ENCODE peak calls at places on chromosomes 1 and 21, in five cellular contexts. One of them, this sample, is unnamed.

GRCh38 chr1:29487291-29487690 is 251.0 kb downstream of the PTPRU start:
- DNase-seq in neural crest cell: no peak
- DNase-seq in activated B cell treated with CpG ODN at 0.5 μM for 24 hours: no peak
- DNase-seq in cardiac muscle cell: no peak
- DNase-seq in upper lobe of right lung: no peak
- DNase-seq in this sample: no peak

GRCh38 chr1:15455522-15455921 is 1.0 kb upstream of the CELA2A start:
- DNase-seq in cardiac muscle cell: peak; percentile 60
- DNase-seq in neural crest cell: no peak
- DNase-seq in upper lobe of right lung: no peak
- DNase-seq in activated B cell treated with CpG ODN at 0.5 μM for 24 hours: no peak
- DNase-seq in this sample: peak; percentile 16

GRCh38 chr1:245154429-245155185 is at the start of gene KIF26B:
- DNase-seq in neural crest cell: peak; percentile 46
- DNase-seq in upper lobe of right lung: peak; percentile 73
- DNase-seq in cardiac muscle cell: peak; percentile 77
- DNase-seq in activated B cell treated with CpG ODN at 0.5 μM for 24 hours: peak; percentile 31
- DNase-seq in this sample: peak; percentile 71

GRCh38 chr21:44094832-44095231 is 12.4 kb upstream of the PWP2 start:
- DNase-seq in upper lobe of right lung: no peak
- DNase-seq in neural crest cell: no peak
- DNase-seq in activated B cell treated with CpG ODN at 0.5 μM for 24 hours: no peak
- DNase-seq in cardiac muscle cell: no peak
- DNase-seq in this sample: no peak

GRCh38 chr1:94102126-94102525 is 18.8 kb downstream of the ABCA4 start:
- DNase-seq in upper lobe of right lung: no peak
- DNase-seq in activated B cell treated with CpG ODN at 0.5 μM for 24 hours: no peak
- DNase-seq in neural crest cell: no peak
- DNase-seq in cardiac muscle cell: no peak
- DNase-seq in this sample: no peak

GRCh38 chr21:45104560-45104959 is 30.2 kb downstream of the ADARB1 start:
- DNase-seq in neural crest cell: no peak
- DNase-seq in cardiac muscle cell: peak; percentile 32
- DNase-seq in activated B cell treated with CpG ODN at 0.5 μM for 24 hours: peak; percentile 41
- DNase-seq in upper lobe of right lung: no peak
- DNase-seq in this sample: no peak

GRCh38 chr1:14421295-14421976 is 177.0 kb upstream of the KAZN start:
- DNase-seq in neural crest cell: no peak
- DNase-seq in upper lobe of right lung: no peak
- DNase-seq in cardiac muscle cell: no peak
- DNase-seq in activated B cell treated with CpG ODN at 0.5 μM for 24 hours: no peak
- DNase-seq in this sample: no peak

GRCh38 chr1:14102180-14102579 is 402.2 kb downstream of the PRDM2 start:
- DNase-seq in upper lobe of right lung: no peak
- DNase-seq in activated B cell treated with CpG ODN at 0.5 μM for 24 hours: no peak
- DNase-seq in neural crest cell: no peak
- DNase-seq in cardiac muscle cell: no peak
- DNase-seq in this sample: no peak

GRCh38 chr1:2347907-2348306 is 43.4 kb downstream of the MORN1 start:
- DNase-seq in neural crest cell: no peak
- DNase-seq in cardiac muscle cell: no peak
- DNase-seq in activated B cell treated with CpG ODN at 0.5 μM for 24 hours: no peak
- DNase-seq in upper lobe of right lung: no peak
- DNase-seq in this sample: no peak

GRCh38 chr1:189859385-189859977 is 618.2 kb downstream of the BRINP3 start:
- DNase-seq in upper lobe of right lung: no peak
- DNase-seq in cardiac muscle cell: peak; percentile 26
- DNase-seq in neural crest cell: no peak
- DNase-seq in activated B cell treated with CpG ODN at 0.5 μM for 24 hours: peak; percentile 14
- DNase-seq in this sample: no peak
- TF ChIP-seq CTCF in upper lobe of right lung: peak; percentile 27
- TF ChIP-seq CTCF in cardiac muscle cell: peak; percentile 61
- TF ChIP-seq CTCF in neural crest cell: peak; percentile 68
- TF ChIP-seq CTCF in activated B cell treated with CpG ODN at 0.5 μM for 24 hours: no peak
- TF ChIP-seq CTCF in this sample: peak; percentile 66

DNA sequence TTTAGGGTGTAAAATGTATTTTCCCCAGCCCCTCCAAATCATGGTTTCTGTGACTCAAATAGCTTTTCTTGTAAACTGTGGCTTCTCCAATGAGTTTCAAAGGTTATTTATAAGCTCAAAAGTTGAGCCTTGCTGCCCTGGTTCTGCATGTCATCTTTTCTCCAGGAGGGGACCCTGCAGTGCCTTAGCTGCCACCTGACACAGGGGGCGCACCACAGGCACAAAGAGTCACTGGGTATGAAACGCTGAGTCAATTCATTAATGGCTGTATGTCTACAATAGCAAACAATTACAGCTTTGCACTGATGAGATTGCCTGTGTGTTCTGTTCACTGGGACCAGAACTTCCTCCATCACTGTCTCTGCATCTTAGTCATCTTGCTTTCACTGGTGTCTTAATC is 100.8 kb downstream of the PCP4 start:
- DNase-seq in activated B cell treated with CpG ODN at 0.5 μM for 24 hours: no peak
- DNase-seq in cardiac muscle cell: no peak
- DNase-seq in upper lobe of right lung: no peak
- DNase-seq in neural crest cell: no peak
- DNase-seq in this sample: no peak
- TF ChIP-seq CTCF in activated B cell treated with CpG ODN at 0.5 μM for 24 hours: no peak
- TF ChIP-seq CTCF in cardiac muscle cell: no peak
- TF ChIP-seq CTCF in upper lobe of right lung: no peak
- TF ChIP-seq CTCF in neural crest cell: no peak
- TF ChIP-seq CTCF in this sample: no peak

DNA sequence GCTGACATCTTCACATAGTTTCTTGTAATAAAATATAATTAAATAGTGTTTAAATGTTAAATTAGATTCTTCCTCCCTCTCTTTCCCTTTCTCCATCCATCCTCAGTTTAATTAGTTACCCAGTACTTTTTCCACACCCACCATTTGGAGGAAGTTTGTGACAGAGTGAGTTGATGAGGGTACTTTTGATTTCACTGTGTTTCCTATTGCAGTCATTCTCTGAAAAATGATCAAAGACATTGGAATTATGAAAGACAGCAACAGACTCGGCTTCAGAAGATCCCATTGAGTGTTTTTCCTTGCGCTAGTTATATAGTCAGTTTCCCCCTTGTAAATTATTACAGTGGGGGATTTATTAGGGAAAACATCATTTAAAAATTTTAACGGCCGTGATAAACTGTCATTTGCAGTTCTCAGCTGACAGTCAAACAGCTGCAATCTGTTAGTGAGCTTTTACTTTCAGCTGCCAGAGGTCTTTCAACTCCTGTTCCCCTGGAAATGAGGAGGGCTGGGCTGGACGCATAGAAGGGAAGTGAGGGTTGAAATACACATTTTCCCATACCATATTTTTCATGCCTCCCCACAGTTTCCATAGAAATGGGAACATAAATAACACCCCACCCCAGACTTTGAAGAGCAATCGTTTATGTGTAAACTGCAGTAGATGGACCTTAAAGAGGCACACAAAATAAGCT is 61.3 kb upstream of the CACYBP start:
- DNase-seq in cardiac muscle cell: peak; percentile 11
- DNase-seq in upper lobe of right lung: no peak
- DNase-seq in activated B cell treated with CpG ODN at 0.5 μM for 24 hours: no peak
- DNase-seq in neural crest cell: no peak
- DNase-seq in this sample: no peak
- TF ChIP-seq CTCF in cardiac muscle cell: no peak
- TF ChIP-seq CTCF in upper lobe of right lung: no peak
- TF ChIP-seq CTCF in activated B cell treated with CpG ODN at 0.5 μM for 24 hours: no peak
- TF ChIP-seq CTCF in neural crest cell: no peak
- TF ChIP-seq CTCF in this sample: no peak

DNA sequence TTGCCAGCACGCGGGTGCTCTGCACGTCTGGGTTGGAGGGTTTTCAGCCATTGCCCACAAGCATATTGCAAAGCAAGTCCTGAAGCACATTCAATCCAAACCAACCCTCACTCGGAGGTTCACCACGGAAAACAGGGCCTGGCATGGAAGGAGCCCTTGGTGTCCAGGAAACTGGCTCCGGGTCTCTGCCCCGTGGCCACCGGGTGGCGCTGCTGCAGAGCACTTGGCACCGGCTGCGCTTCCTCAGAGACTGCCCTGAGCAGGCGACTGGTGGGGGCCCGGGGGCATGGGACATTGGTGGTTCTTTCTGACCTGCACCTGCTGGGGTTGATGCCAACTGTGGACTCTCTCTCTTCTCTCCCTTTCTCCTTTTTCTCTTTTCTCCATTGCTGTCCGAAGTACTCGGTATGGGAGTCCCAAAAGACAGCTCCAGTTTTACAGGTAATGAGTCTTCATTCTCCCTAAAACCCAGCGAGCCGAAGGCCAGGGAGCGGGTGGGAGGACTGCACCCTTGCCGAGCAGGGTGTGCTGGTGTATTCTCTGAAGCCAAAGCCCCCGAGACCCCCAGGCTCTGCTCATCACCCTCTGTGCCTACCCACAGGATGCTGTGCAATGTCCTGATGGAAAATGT is 4.1 kb upstream of the KCNAB2 start:
- DNase-seq in activated B cell treated with CpG ODN at 0.5 μM for 24 hours: no peak
- DNase-seq in upper lobe of right lung: no peak
- DNase-seq in neural crest cell: peak; percentile 58
- DNase-seq in cardiac muscle cell: peak; percentile 20
- DNase-seq in this sample: no peak
- TF ChIP-seq CTCF in activated B cell treated with CpG ODN at 0.5 μM for 24 hours: no peak
- TF ChIP-seq CTCF in upper lobe of right lung: peak; percentile 50
- TF ChIP-seq CTCF in neural crest cell: peak; percentile 69
- TF ChIP-seq CTCF in cardiac muscle cell: peak; percentile 66
- TF ChIP-seq CTCF in this sample: peak; percentile 64

DNA sequence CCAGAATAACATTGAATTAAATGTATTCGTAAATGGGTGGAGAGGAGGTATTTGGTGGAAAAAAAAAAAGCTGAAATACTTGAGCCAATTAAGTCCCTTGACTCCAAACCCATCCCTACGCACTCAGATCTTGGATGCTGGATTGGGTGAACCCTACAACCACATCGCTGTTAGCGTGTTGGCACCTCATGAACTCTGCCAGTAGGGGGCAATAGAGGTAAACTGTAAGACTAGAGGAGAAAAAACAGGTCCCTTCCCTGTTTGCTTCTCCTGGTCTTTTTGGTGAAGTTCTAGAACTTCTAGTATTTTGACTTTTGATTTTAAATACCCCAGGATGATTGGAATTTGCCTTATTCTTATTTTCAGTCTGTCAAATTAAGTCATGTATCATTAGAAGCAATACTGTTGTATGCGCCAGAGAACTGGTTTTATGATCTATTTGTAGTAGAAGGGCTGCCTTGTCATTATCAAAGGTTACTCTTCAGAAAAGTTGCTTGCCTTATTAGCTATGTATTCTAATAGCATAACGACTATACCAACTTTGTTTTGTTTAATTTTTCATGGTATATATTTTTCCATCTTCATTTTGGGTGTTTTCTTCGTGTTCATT is 1.9 kb upstream of the OR13G1 start:
- DNase-seq in upper lobe of right lung: no peak
- DNase-seq in cardiac muscle cell: peak; percentile 32
- DNase-seq in neural crest cell: peak; percentile 52
- DNase-seq in activated B cell treated with CpG ODN at 0.5 μM for 24 hours: no peak
- DNase-seq in this sample: peak; percentile 57
- TF ChIP-seq CTCF in upper lobe of right lung: peak; percentile 72
- TF ChIP-seq CTCF in cardiac muscle cell: peak; percentile 53
- TF ChIP-seq CTCF in neural crest cell: peak; percentile 80
- TF ChIP-seq CTCF in activated B cell treated with CpG ODN at 0.5 μM for 24 hours: no peak
- TF ChIP-seq CTCF in this sample: peak; percentile 67

GRCh38 chr1:181153634-181153961 is 65.1 kb downstream of the IER5 start:
- DNase-seq in neural crest cell: no peak
- DNase-seq in upper lobe of right lung: no peak
- DNase-seq in activated B cell treated with CpG ODN at 0.5 μM for 24 hours: no peak
- DNase-seq in cardiac muscle cell: no peak
- DNase-seq in this sample: no peak

GRCh38 chr1:181150842-181151241 is 62.3 kb downstream of the IER5 start:
- DNase-seq in upper lobe of right lung: no peak
- DNase-seq in neural crest cell: no peak
- DNase-seq in cardiac muscle cell: no peak
- DNase-seq in activated B cell treated with CpG ODN at 0.5 μM for 24 hours: no peak
- DNase-seq in this sample: no peak

GRCh38 chr1:181151378-181152326 is 63.2 kb downstream of the IER5 start:
- DNase-seq in activated B cell treated with CpG ODN at 0.5 μM for 24 hours: no peak
- DNase-seq in cardiac muscle cell: peak; percentile 46
- DNase-seq in upper lobe of right lung: no peak
- DNase-seq in neural crest cell: no peak
- DNase-seq in this sample: no peak

GRCh38 chr1:181155339-181155738 is 66.8 kb downstream of the IER5 start:
- DNase-seq in neural crest cell: no peak
- DNase-seq in upper lobe of right lung: no peak
- DNase-seq in activated B cell treated with CpG ODN at 0.5 μM for 24 hours: no peak
- DNase-seq in cardiac muscle cell: no peak
- DNase-seq in this sample: no peak

DNA sequence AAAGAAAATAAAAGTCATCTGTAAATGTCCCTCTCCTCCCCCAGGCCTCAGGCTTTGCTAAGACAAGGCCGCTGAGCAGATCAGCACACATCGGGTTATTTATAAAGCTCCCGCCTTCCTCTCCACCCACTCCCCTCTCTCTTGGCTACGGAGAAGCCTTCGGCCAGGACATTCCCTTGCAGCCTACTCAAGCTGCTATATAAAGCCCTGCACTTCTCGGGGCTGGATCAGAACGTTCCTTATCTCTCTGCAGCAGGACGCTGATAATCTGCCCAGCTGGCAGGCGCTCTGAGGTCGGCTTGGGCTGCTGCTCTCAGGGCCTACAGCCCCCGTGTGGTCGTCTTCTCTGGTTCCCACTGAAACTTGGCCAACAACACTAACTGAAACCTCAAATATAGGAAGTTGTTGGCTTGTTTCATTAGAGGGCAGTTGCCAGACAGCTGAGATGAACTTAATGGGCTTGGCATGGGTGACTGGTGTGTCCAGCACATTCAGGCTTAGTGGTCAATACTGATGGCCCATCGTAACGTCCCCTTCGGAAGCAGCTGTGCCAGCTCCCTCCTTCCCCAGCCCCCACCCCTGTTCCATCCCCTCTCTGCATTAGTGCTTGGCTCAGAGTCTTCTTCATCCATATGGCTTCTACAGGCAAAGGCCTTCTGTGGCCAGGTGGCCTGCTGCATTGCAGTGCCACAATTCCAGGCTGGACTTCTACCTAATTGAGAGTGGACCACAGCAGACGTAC is 64.6 kb downstream of the IER5 start:
- DNase-seq in upper lobe of right lung: peak; percentile 82
- DNase-seq in activated B cell treated with CpG ODN at 0.5 μM for 24 hours: peak; percentile 48
- DNase-seq in cardiac muscle cell: peak; percentile 97
- DNase-seq in neural crest cell: no peak
- DNase-seq in this sample: peak; percentile 75
- TF ChIP-seq CTCF in upper lobe of right lung: peak; percentile 53
- TF ChIP-seq CTCF in activated B cell treated with CpG ODN at 0.5 μM for 24 hours: no peak
- TF ChIP-seq CTCF in cardiac muscle cell: peak; percentile 54
- TF ChIP-seq CTCF in neural crest cell: peak; percentile 38
- TF ChIP-seq CTCF in this sample: peak; percentile 31

This sample was measured in astrocyte of the spinal cord.